ENCODE peak calls at places on chromosomes 16 and 17, in seven cellular contexts. One of them, this sample, is unnamed.

GRCh38 chr16:81214745-81215166 is 23.7 kb upstream of the BCO1 start:
- DNase-seq in prostate gland: no peak
- DNase-seq in NCI-H69: no peak
- DNase-seq in cardiac fibroblast: peak; percentile 32
- DNase-seq in aorta: no peak
- DNase-seq in EH: peak; percentile 38
- DNase-seq in GM12864: no peak
- DNase-seq in this sample: no peak

GRCh38 chr17:81097134-81097942 is 62.4 kb downstream of the BAIAP2 start:
- DNase-seq in prostate gland: peak; percentile 73
- DNase-seq in NCI-H69: no peak
- DNase-seq in cardiac fibroblast: peak; percentile 87
- DNase-seq in aorta: peak; percentile 95
- DNase-seq in EH: peak; percentile 82
- DNase-seq in GM12864: no peak
- DNase-seq in this sample: peak; percentile 86

GRCh38 chr17:46020023-46020735 is 21.1 kb downstream of the STH start:
- DNase-seq in prostate gland: no peak
- DNase-seq in NCI-H69: no peak
- DNase-seq in cardiac fibroblast: no peak
- DNase-seq in aorta: no peak
- DNase-seq in EH: no peak
- DNase-seq in GM12864: no peak
- DNase-seq in this sample: no peak

GRCh38 chr17:47999612-48000011 is 28.7 kb downstream of the CDK5RAP3 start:
- DNase-seq in prostate gland: no peak
- DNase-seq in NCI-H69: peak; percentile 89
- DNase-seq in cardiac fibroblast: no peak
- DNase-seq in aorta: no peak
- DNase-seq in EH: peak; percentile 43
- DNase-seq in GM12864: no peak
- DNase-seq in this sample: peak; percentile 73

GRCh38 chr17:62653831-62654829 is 26.7 kb downstream of the MRC2 start:
- DNase-seq in prostate gland: peak; percentile 19
- DNase-seq in NCI-H69: no peak
- DNase-seq in cardiac fibroblast: peak; percentile 77
- DNase-seq in aorta: peak; percentile 86
- DNase-seq in EH: peak; percentile 94
- DNase-seq in GM12864: no peak
- DNase-seq in this sample: peak; percentile 91

GRCh38 chr17:7582401-7583252 is 1.0 kb upstream of the MPDU1 start:
- DNase-seq in prostate gland: no peak
- DNase-seq in NCI-H69: no peak
- DNase-seq in cardiac fibroblast: no peak
- DNase-seq in aorta: peak; percentile 80
- DNase-seq in EH: no peak
- DNase-seq in GM12864: no peak
- DNase-seq in this sample: peak; percentile 4

GRCh38 chr16:13808075-13808474 is 111.9 kb upstream of the ERCC4 start:
- DNase-seq in prostate gland: no peak
- DNase-seq in NCI-H69: no peak
- DNase-seq in cardiac fibroblast: no peak
- DNase-seq in aorta: no peak
- DNase-seq in EH: no peak
- DNase-seq in GM12864: no peak
- DNase-seq in this sample: no peak

GRCh38 chr17:65503557-65503956 is 57.9 kb downstream of the AXIN2 start:
- DNase-seq in prostate gland: no peak
- DNase-seq in NCI-H69: no peak
- DNase-seq in cardiac fibroblast: no peak
- DNase-seq in aorta: no peak
- DNase-seq in EH: no peak
- DNase-seq in GM12864: no peak
- DNase-seq in this sample: no peak

GRCh38 chr17:70375406-70375805 is 206.1 kb downstream of the KCNJ2 start:
- DNase-seq in prostate gland: no peak
- DNase-seq in NCI-H69: no peak
- DNase-seq in cardiac fibroblast: no peak
- DNase-seq in aorta: no peak
- DNase-seq in EH: no peak
- DNase-seq in GM12864: no peak
- DNase-seq in this sample: no peak

GRCh38 chr17:6753006-6753445 is 2.8 kb upstream of the XAF1 start:
- DNase-seq in prostate gland: no peak
- DNase-seq in NCI-H69: no peak
- DNase-seq in cardiac fibroblast: peak; percentile 85
- DNase-seq in aorta: peak; percentile 84
- DNase-seq in EH: peak; percentile 96
- DNase-seq in GM12864: no peak
- DNase-seq in this sample: no peak

GRCh38 chr16:48335961-48336360 is 49.3 kb downstream of the SIAH1 start:
- DNase-seq in prostate gland: no peak
- DNase-seq in NCI-H69: no peak
- DNase-seq in cardiac fibroblast: peak; percentile 54
- DNase-seq in aorta: no peak
- DNase-seq in EH: peak; percentile 87
- DNase-seq in GM12864: no peak
- DNase-seq in this sample: no peak

GRCh38 chr17:64964796-64965195 is 45.5 kb upstream of the LRRC37A3 start:
- DNase-seq in prostate gland: no peak
- DNase-seq in NCI-H69: no peak
- DNase-seq in cardiac fibroblast: no peak
- DNase-seq in aorta: no peak
- DNase-seq in EH: no peak
- DNase-seq in GM12864: no peak
- DNase-seq in this sample: no peak

GRCh38 chr17:47955497-47956461 is 1.9 kb downstream of the PRR15L start:
- DNase-seq in prostate gland: peak; percentile 88
- DNase-seq in NCI-H69: peak; percentile 90
- DNase-seq in cardiac fibroblast: no peak
- DNase-seq in aorta: no peak
- DNase-seq in EH: no peak
- DNase-seq in GM12864: no peak
- DNase-seq in this sample: no peak

GRCh38 chr17:63497708-63498483 is 21.0 kb downstream of the ACE start:
- DNase-seq in prostate gland: no peak
- DNase-seq in NCI-H69: peak; percentile 68
- DNase-seq in cardiac fibroblast: no peak
- DNase-seq in aorta: no peak
- DNase-seq in EH: peak; percentile 10
- DNase-seq in GM12864: no peak
- DNase-seq in this sample: peak; percentile 76

GRCh38 chr16:56301391-56301850 is 110.1 kb downstream of the GNAO1 start:
- DNase-seq in prostate gland: no peak
- DNase-seq in NCI-H69: no peak
- DNase-seq in cardiac fibroblast: peak; percentile 40
- DNase-seq in aorta: no peak
- DNase-seq in EH: peak; percentile 78
- DNase-seq in GM12864: no peak
- DNase-seq in this sample: no peak

GRCh38 chr16:30064746-30065111 is 831 bp upstream of the ALDOA start:
- DNase-seq in prostate gland: no peak
- DNase-seq in NCI-H69: no peak
- DNase-seq in cardiac fibroblast: no peak
- DNase-seq in aorta: no peak
- DNase-seq in EH: no peak
- DNase-seq in GM12864: no peak
- DNase-seq in this sample: no peak

GRCh38 chr17:4127555-4127954 is 15.3 kb downstream of the ZZEF1 start:
- DNase-seq in prostate gland: no peak
- DNase-seq in NCI-H69: peak; percentile 6
- DNase-seq in cardiac fibroblast: no peak
- DNase-seq in aorta: no peak
- DNase-seq in EH: no peak
- DNase-seq in GM12864: no peak
- DNase-seq in this sample: no peak

GRCh38 chr17:57372156-57372555 is 115.8 kb downstream of the MSI2 start:
- DNase-seq in prostate gland: no peak
- DNase-seq in NCI-H69: no peak
- DNase-seq in cardiac fibroblast: peak; percentile 47
- DNase-seq in aorta: no peak
- DNase-seq in EH: peak; percentile 57
- DNase-seq in GM12864: no peak
- DNase-seq in this sample: no peak

GRCh38 chr16:61721561-61721960 is 314.7 kb downstream of the CDH8 start:
- DNase-seq in prostate gland: no peak
- DNase-seq in NCI-H69: no peak
- DNase-seq in cardiac fibroblast: no peak
- DNase-seq in aorta: no peak
- DNase-seq in EH: no peak
- DNase-seq in GM12864: no peak
- DNase-seq in this sample: no peak